ENCODE peak calls at places on chromosomes 12 and 14, in five cellular contexts. A is astrocyte, D is left ventricle myocardium inferior, C is cardiac muscle cell, W is heart right ventricle. P is an unnamed sample.

GRCh38 chr14:104096751-104097700 is 11.5 kb downstream of the ASPG start:
- DNase-seq in A (no peak), D (no peak), C (no peak), W (no peak), P (peak)

GRCh38 chr14:63524537-63525155 is 18.5 kb downstream of the PPP2R5E start:
- DNase-seq in A (no peak), D (no peak), C (no peak), W (no peak), P (no peak)

GRCh38 chr12:70652451-70652850 is 15.2 kb upstream of the PTPRB start:
- DNase-seq in A (peak), D (no peak), C (peak), W (no peak), P (no peak)

GRCh38 chr12:93785262-93786010 is 108.3 kb downstream of the CRADD start:
- DNase-seq in A (peak), D (no peak), C (peak), W (peak), P (no peak)

GRCh38 chr14:36690301-36691020 is 28.8 kb downstream of the PAX9 start:
- DNase-seq in A (no peak), D (no peak), C (no peak), W (no peak), P (no peak)

GRCh38 chr12:68358532-68359485 is 26.6 kb upstream of the MDM1 start:
- DNase-seq in A (peak), D (no peak), C (peak), W (peak), P (peak)

GRCh38 chr12:66066071-66066928 is 64.2 kb downstream of the LLPH start:
- DNase-seq in A (peak), D (no peak), C (peak), W (no peak), P (no peak)

GRCh38 chr12:6288235-6288634 is 22.2 kb upstream of the PLEKHG6 start:
- DNase-seq in A (peak), D (no peak), C (peak), W (no peak), P (no peak)

GRCh38 chr14:58298880-58299664 is 717 bp downstream of the ARID4A start:
- DNase-seq in A (no peak), D (peak), C (no peak), W (peak), P (no peak)

GRCh38 chr14:98622208-98623051 is 649.6 kb downstream of the BCL11B start:
- DNase-seq in A (peak), D (no peak), C (no peak), W (no peak), P (no peak)

GRCh38 chr12:85445060-85445938 is 165.3 kb downstream of the ALX1 start:
- DNase-seq in A (no peak), D (no peak), C (no peak), W (no peak), P (no peak)

GRCh38 chr14:102568115-102568614 is 24.3 kb upstream of the RCOR1 start:
- DNase-seq in A (no peak), D (no peak), C (no peak), W (no peak), P (peak)

GRCh38 chr14:38868415-38869290 is 234.4 kb downstream of the SEC23A start:
- DNase-seq in A (no peak), D (no peak), C (no peak), W (no peak), P (no peak)

GRCh38 chr14:45332360-45332988 is 79.5 kb upstream of the MIS18BP1 start:
- DNase-seq in A (no peak), D (no peak), C (no peak), W (peak), P (no peak)

GRCh38 chr12:68240975-68241374 is 12.4 kb downstream of the IL22 start:
- DNase-seq in A (no peak), D (no peak), C (peak), W (no peak), P (no peak)

GRCh38 chr12:51678086-51678724 is 87.2 kb downstream of the SCN8A start:
- DNase-seq in A (peak), D (no peak), C (peak), W (no peak), P (peak)

GRCh38 chr14:95730126-95730525 is 16.2 kb upstream of the TCL1A start:
- DNase-seq in A (no peak), D (no peak), C (no peak), W (no peak), P (no peak)

GRCh38 chr12:12685305-12685704 is 10.7 kb downstream of the GPR19 start:
- DNase-seq in A (no peak), D (no peak), C (no peak), W (no peak), P (peak)

GRCh38 chr12:72141381-72141780 is 130.8 kb upstream of the TRHDE start:
- DNase-seq in A (no peak), D (no peak), C (no peak), W (no peak), P (peak)

GRCh38 chr12:51382173-51382572 is 9.0 kb downstream of the GALNT6 start:
- DNase-seq in A (no peak), D (no peak), C (no peak), W (no peak), P (no peak)

GRCh38 chr12:105705765-105706164 is 375.3 kb downstream of the C12orf75 start:
- DNase-seq in A (peak), D (no peak), C (peak), W (peak), P (peak)

GRCh38 chr12:2641209-2641608 is 153.6 kb upstream of the FKBP4 start:
- DNase-seq in A (peak), D (no peak), C (peak), W (peak), P (no peak)

GRCh38 chr12:47312794-47313426 is 233.2 kb upstream of the AMIGO2 start:
- DNase-seq in A (no peak), D (no peak), C (no peak), W (no peak), P (no peak)

GRCh38 chr12:32265461-32265860 is 133.9 kb upstream of the FGD4 start:
- DNase-seq in A (no peak), D (no peak), C (no peak), W (no peak), P (no peak)

GRCh38 chr12:64083285-64084210 is 138.5 kb downstream of the KICS2 start:
- DNase-seq in A (peak), D (peak), C (peak), W (peak), P (peak)

GRCh38 chr12:7142809-7143465 is 12.8 kb downstream of the CLSTN3 start:
- DNase-seq in A (no peak), D (no peak), C (no peak), W (no peak), P (no peak)

GRCh38 chr12:121537814-121538698 is 42.8 kb downstream of the KDM2B start:
- DNase-seq in A (no peak), D (no peak), C (no peak), W (no peak), P (peak)

GRCh38 chr14:49220492-49220891 is 365.7 kb downstream of the RPS29 start:
- DNase-seq in A (peak), D (no peak), C (no peak), W (no peak), P (no peak)

GRCh38 chr12:966715-967114 is 17.2 kb upstream of the RAD52 start:
- DNase-seq in A (no peak), D (no peak), C (no peak), W (no peak), P (no peak)

GRCh38 chr12:10466311-10466710 is 13.1 kb upstream of the KLRC1 start:
- DNase-seq in A (no peak), D (no peak), C (no peak), W (no peak), P (no peak)

GRCh38 chr14:37594916-37595808 is at the start of the genes FOXA1 and TTC6:
- DNase-seq in A (no peak), D (no peak), C (peak), W (no peak), P (peak)

GRCh38 chr14:61337893-61338292 is 16.5 kb downstream of the PRKCH start:
- DNase-seq in A (no peak), D (no peak), C (no peak), W (no peak), P (no peak)

GRCh38 chr12:112191201-112191600 is 65.8 kb downstream of the TRAFD1 start:
- DNase-seq in A (no peak), D (no peak), C (no peak), W (no peak), P (no peak)

GRCh38 chr12:76274699-76275098 is 73.5 kb downstream of the BBS10 start:
- DNase-seq in A (peak), D (no peak), C (peak), W (no peak), P (no peak)

GRCh38 chr12:11482955-11483354 is 87.6 kb upstream of the PRB2 start:
- DNase-seq in A (peak), D (no peak), C (no peak), W (no peak), P (no peak)

GRCh38 chr12:75947171-75947723 is 84.3 kb downstream of the PHLDA1 start:
- DNase-seq in A (no peak), D (no peak), C (no peak), W (no peak), P (no peak)

GRCh38 chr12:113537751-113538087 is 66.0 kb upstream of the LHX5 start:
- DNase-seq in A (no peak), D (no peak), C (no peak), W (no peak), P (no peak)

GRCh38 chr12:68793975-68794652 is 13.9 kb upstream of the MDM2 start:
- DNase-seq in A (no peak), D (no peak), C (no peak), W (no peak), P (no peak)

GRCh38 chr14:38073641-38074040 is 134.1 kb upstream of the SSTR1 start:
- DNase-seq in A (no peak), D (no peak), C (no peak), W (no peak), P (no peak)

DNA sequence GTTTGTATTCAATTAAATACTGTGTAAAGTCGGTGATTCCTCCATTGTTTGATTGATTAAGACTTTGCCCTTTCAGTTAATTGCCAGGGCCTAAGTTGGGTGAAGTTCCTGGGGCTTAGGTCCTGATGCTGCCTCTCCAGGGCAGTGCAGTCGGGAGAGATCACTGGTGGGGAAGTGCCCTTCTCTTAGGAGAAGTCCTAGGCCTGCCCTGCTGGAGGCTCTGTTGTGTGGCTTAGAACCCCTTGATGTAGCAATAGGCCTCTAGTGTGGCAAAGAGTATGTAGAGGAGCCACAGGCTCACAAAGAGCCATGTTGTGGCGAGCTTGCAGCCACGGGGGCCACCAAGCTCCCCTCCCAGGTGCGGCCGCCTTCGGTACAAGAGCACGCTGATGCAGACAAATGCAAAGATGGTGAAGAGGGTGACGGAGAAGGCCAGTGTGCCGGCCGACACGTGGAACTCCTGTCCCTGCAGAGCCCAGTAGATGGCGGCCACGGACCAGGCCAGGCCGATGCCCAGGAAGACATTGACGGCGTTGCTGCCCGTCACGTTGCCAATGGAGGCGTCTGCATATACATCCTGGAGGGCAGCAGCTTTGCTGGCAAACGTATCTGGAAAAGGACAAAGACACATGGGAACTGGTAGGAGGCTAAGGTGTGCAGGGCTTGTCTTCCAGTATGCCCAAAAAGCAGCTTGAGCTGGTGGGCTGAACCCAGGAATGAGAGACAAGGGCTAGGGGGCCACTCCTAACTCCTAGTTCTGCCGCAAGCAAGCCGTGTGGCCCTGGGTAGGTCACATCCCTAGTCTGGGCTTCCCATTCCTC is 142.8 kb downstream of the SLC8A3 start:
- DNase-seq in A (peak), D (peak), C (peak), W (peak), P (peak)
- H3K4me3 ChIP-seq in A (no peak), D (no peak), C (no peak), W (no peak), P (no peak)

GRCh38 chr14:52935847-52936246 is 15.0 kb downstream of the FERMT2 start:
- DNase-seq in A (no peak), D (no peak), C (no peak), W (no peak), P (no peak)
- H3K4me3 ChIP-seq in A (no peak), D (no peak), C (no peak), W (no peak), P (no peak)

GRCh38 chr14:71752111-71752738 is 180.0 kb upstream of the RGS6 start:
- DNase-seq in A (no peak), D (no peak), C (no peak), W (no peak), P (no peak)

GRCh38 chr14:71754422-71755095 is 177.7 kb upstream of the RGS6 start:
- DNase-seq in A (no peak), D (no peak), C (no peak), W (no peak), P (no peak)

GRCh38 chr14:71751264-71751663 is 181.0 kb upstream of the RGS6 start:
- DNase-seq in A (peak), D (no peak), C (no peak), W (no peak), P (no peak)

GRCh38 chr14:71753976-71754375 is 178.3 kb upstream of the RGS6 start:
- DNase-seq in A (no peak), D (no peak), C (no peak), W (no peak), P (no peak)

DNA sequence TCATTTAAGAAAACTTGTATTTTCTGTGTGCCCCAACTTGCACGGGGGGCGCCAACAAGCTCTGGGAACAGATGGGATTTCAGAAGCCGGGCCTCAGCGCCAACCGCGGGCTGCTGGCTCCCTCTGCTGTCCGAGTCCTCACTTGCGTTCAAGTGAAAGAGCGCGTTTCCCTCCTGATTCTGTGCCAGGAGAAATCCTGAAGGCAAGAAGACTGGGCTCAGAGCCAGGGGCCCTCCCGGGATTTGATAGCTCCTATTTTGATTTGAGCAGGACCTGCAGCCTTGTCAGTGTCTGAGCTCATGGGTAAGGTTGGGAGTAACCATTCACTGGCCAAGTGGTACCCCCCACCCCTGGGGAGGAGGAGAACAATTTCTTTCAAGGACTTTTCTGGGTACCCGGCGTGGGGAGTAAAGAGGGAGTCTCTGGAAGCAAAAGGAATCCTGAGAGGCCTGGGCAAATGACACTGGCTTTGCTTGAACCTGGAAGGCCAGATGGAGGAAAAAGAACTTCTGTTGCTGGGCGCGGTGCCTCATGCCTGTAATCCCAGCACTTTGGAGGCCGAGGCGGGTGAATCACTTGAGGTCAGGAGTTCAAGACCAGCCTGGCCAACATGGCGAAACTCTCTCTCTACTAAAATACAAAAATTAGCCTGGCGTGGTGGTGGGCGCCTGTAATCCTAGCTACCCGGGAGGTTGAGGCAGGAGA is 179.0 kb upstream of the RGS6 start:
- DNase-seq in A (peak), D (peak), C (peak), W (peak), P (peak)
- H3K4me3 ChIP-seq in A (no peak), D (no peak), C (no peak), W (no peak), P (no peak)

DNA sequence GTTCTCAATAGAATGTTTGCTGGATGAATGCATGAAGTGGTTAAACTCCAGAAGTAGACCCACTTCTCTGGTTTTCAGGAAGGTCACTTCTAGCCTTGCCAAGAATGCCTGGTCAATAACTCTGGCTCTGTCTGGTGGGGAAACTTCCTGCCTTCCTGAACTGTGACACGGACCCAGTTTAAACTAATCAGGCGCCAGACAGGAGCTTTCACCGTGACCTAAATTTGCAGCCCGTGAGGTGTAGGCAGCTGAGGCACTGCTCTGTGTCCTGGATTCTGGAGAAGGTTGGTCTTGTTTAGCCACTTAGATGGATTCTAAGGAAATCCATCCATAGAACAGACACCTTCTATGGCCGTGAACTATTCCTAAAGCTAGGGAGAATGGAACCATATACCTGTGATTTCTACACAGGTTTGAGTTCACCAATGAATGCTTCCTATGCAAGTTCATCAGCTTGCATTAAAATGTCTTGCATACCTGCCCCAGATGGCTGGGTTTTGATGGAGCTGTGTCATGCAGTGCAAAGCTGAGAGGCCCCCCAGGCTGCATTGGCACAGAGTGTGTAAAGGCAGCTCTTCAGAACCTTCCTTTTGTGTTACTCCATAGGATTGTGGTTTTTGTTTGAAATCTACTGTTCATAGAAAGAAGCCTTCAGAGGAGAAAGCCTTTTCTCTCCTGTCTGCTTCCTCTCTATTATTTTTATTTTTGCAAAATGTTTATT is 4.4 kb downstream of the CHST11 start:
- DNase-seq in A (no peak), D (no peak), C (no peak), W (no peak), P (no peak)
- H3K4me3 ChIP-seq in A (no peak), D (no peak), C (no peak), W (no peak), P (no peak)

DNA sequence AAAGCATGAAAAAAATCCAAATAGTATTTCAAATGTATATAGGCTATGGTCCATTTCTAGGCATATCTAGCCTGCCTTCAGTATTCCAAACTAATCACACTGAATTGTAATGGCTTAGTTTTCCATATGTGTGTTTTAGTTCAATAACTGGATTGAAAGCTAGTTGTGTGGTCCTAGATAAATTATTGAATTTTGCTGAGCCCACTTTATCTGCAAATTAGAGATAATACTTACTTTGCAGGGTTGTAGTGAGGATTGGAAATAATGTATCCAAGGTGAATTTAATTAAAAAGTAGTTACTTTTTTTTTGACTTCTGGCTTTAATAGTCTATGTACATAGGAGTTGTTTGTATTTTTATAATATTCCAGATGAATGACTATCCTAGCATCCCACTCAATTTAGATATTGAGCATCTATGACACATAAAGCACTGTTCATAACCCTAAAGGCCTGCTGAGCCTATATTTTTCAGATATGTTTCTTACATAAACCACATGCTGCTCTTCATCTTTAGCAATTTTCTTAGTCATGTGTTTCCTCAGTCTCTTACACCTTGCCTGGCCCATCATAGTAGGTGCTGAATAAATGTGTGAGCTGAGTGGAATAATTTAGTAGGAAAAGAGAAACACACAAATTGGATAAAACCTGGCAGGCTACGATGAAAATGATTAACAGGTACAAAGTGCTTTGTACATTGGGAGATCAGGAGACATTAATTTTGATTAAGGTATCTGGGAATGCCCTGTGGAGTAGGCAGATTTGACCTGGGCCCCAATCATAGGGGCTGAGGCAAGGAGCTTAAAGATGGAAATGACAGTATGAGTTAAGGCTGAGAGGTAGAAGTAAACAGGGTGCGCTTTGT is 1.1 kb upstream of the ATP23 start:
- DNase-seq in A (no peak), D (no peak), C (no peak), W (no peak), P (no peak)
- H3K4me3 ChIP-seq in A (peak), D (peak), C (no peak), W (peak), P (peak)

DNA sequence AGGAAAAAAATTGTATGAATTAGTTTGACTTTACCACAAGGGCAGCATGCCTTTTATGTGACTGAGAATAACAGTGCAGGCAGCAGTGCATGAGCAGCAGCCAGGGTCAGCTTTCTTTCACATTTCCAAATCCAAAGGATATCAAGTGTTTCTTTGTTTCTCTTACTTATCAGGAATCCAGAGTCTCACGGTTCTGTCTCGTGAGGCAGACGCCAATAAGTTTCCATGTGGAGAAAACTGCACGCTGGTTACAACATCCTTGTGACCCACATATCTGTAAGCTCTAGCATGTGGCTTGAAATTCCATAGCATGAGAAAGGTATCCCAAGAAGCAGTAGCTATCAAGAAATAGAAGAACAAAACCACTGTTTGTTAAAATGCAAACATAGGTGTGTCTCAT is 27.6 kb downstream of the GALNT4 start:
- DNase-seq in A (no peak), D (no peak), C (peak), W (no peak), P (no peak)
- H3K4me3 ChIP-seq in A (no peak), D (no peak), C (no peak), W (no peak), P (no peak)

GRCh38 chr14:47821134-47821533 is 145.7 kb upstream of the MDGA2 start:
- DNase-seq in A (no peak), D (no peak), C (no peak), W (no peak), P (no peak)
- H3K4me3 ChIP-seq in A (no peak), D (no peak), C (no peak), W (no peak), P (no peak)